ENCODE peak calls at places on chromosomes 16 and 17, in ten cellular contexts. One of them, this sample, is unnamed.

GRCh38 chr17:62916684-62917571 is 49.1 kb upstream of the TANC2 start:
- DNase-seq in H1: no peak
- DNase-seq in lung: no peak
- DNase-seq in heart left ventricle: no peak
- DNase-seq in psoas muscle: no peak
- DNase-seq in mucosa of descending colon: no peak
- DNase-seq in AG10803: no peak
- DNase-seq in AG09309: no peak
- DNase-seq in bronchial epithelial cell: no peak
- DNase-seq in choroid plexus epithelial cell: peak
- DNase-seq in this sample: no peak

GRCh38 chr16:11740567-11740966 is 2.1 kb downstream of the TXNDC11 start:
- DNase-seq in H1: no peak
- DNase-seq in lung: no peak
- DNase-seq in heart left ventricle: no peak
- DNase-seq in psoas muscle: no peak
- DNase-seq in mucosa of descending colon: no peak
- DNase-seq in AG10803: no peak
- DNase-seq in AG09309: no peak
- DNase-seq in bronchial epithelial cell: no peak
- DNase-seq in choroid plexus epithelial cell: no peak
- DNase-seq in this sample: no peak

GRCh38 chr17:61478026-61478789 is 26.0 kb downstream of the TBX4 start:
- DNase-seq in H1: no peak
- DNase-seq in lung: no peak
- DNase-seq in heart left ventricle: no peak
- DNase-seq in psoas muscle: no peak
- DNase-seq in mucosa of descending colon: no peak
- DNase-seq in AG10803: no peak
- DNase-seq in AG09309: no peak
- DNase-seq in bronchial epithelial cell: no peak
- DNase-seq in choroid plexus epithelial cell: no peak
- DNase-seq in this sample: peak

GRCh38 chr17:2195729-2196128 is 107.9 kb downstream of the SMG6 start:
- DNase-seq in H1: no peak
- DNase-seq in lung: no peak
- DNase-seq in heart left ventricle: no peak
- DNase-seq in psoas muscle: no peak
- DNase-seq in mucosa of descending colon: no peak
- DNase-seq in AG10803: peak
- DNase-seq in AG09309: no peak
- DNase-seq in bronchial epithelial cell: peak
- DNase-seq in choroid plexus epithelial cell: no peak
- DNase-seq in this sample: no peak

GRCh38 chr17:77585142-77585860 is 373.2 kb upstream of the TNRC6C start:
- DNase-seq in H1: no peak
- DNase-seq in lung: no peak
- DNase-seq in heart left ventricle: no peak
- DNase-seq in psoas muscle: no peak
- DNase-seq in mucosa of descending colon: no peak
- DNase-seq in AG10803: no peak
- DNase-seq in AG09309: no peak
- DNase-seq in bronchial epithelial cell: no peak
- DNase-seq in choroid plexus epithelial cell: no peak
- DNase-seq in this sample: no peak

GRCh38 chr17:78999056-78999768 is 10.4 kb downstream of the CANT1 start:
- DNase-seq in H1: no peak
- DNase-seq in lung: no peak
- DNase-seq in heart left ventricle: peak
- DNase-seq in psoas muscle: no peak
- DNase-seq in mucosa of descending colon: no peak
- DNase-seq in AG10803: no peak
- DNase-seq in AG09309: no peak
- DNase-seq in bronchial epithelial cell: no peak
- DNase-seq in choroid plexus epithelial cell: peak
- DNase-seq in this sample: peak

GRCh38 chr16:5321925-5322324 is 224.3 kb upstream of the EEF2KMT start:
- DNase-seq in H1: no peak
- DNase-seq in lung: no peak
- DNase-seq in heart left ventricle: no peak
- DNase-seq in psoas muscle: no peak
- DNase-seq in mucosa of descending colon: no peak
- DNase-seq in AG10803: no peak
- DNase-seq in AG09309: no peak
- DNase-seq in bronchial epithelial cell: no peak
- DNase-seq in choroid plexus epithelial cell: no peak
- DNase-seq in this sample: no peak

GRCh38 chr17:55540414-55541091 is 29.3 kb upstream of the SMIM36 start:
- DNase-seq in H1: no peak
- DNase-seq in lung: no peak
- DNase-seq in heart left ventricle: no peak
- DNase-seq in psoas muscle: no peak
- DNase-seq in mucosa of descending colon: no peak
- DNase-seq in AG10803: peak
- DNase-seq in AG09309: no peak
- DNase-seq in bronchial epithelial cell: peak
- DNase-seq in choroid plexus epithelial cell: peak
- DNase-seq in this sample: no peak

GRCh38 chr16:27778171-27778925 is 228.4 kb downstream of the KATNIP start:
- DNase-seq in H1: no peak
- DNase-seq in lung: no peak
- DNase-seq in heart left ventricle: no peak
- DNase-seq in psoas muscle: no peak
- DNase-seq in mucosa of descending colon: no peak
- DNase-seq in AG10803: no peak
- DNase-seq in AG09309: no peak
- DNase-seq in bronchial epithelial cell: no peak
- DNase-seq in choroid plexus epithelial cell: no peak
- DNase-seq in this sample: no peak

GRCh38 chr16:49856741-49857330 is 924 bp upstream of the ZNF423 start:
- DNase-seq in H1: peak
- DNase-seq in lung: peak
- DNase-seq in heart left ventricle: peak
- DNase-seq in psoas muscle: peak
- DNase-seq in mucosa of descending colon: peak
- DNase-seq in AG10803: peak
- DNase-seq in AG09309: peak
- DNase-seq in bronchial epithelial cell: peak
- DNase-seq in choroid plexus epithelial cell: peak
- DNase-seq in this sample: peak

GRCh38 chr17:78144146-78144719 is 2.0 kb upstream of the C17orf99 start:
- DNase-seq in H1: no peak
- DNase-seq in lung: peak
- DNase-seq in heart left ventricle: peak
- DNase-seq in psoas muscle: peak
- DNase-seq in mucosa of descending colon: peak
- DNase-seq in AG10803: peak
- DNase-seq in AG09309: peak
- DNase-seq in bronchial epithelial cell: no peak
- DNase-seq in choroid plexus epithelial cell: peak
- DNase-seq in this sample: no peak

DNA sequence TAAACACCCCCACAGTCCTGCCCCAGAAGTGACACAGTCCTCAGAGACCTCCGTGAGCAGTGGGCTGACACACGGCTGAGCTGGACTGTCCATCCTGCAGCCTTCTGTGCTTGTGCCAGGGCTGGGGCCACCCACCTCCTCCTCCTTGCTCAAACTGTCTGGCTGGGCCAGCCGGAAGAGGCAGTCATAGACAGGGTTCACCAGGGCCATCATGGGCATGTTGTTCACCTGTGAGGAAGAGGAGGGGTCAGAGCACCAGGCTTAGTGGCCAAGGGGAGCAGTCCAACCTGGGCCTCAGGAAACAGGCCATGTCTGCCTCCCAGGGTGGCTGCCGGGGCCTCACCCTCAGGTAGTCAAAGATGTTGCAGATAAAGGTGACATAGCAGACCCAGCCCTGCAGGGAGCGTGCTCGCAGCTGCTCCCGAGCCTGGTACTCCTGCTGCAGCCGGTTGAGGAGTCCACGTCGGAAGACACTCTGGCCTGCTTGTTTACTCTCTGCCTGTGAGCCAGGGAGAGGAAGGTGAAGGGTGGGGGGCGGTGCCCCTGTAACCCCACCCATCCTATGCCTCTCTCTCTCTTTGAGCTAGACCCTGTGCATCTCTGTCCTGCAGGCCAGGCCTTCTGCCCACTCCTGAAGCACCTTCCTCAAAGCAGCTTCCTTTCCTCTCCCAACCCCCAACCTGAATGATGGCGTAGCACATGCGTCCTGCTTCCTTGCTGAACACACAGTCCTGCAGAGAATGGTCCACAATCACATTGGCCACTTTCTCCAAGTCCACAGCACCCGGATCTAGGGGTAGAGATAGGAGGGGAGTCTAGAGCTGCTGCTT is 3.4 kb downstream of the MIF4GD start:
- DNase-seq in H1: peak
- DNase-seq in lung: no peak
- DNase-seq in heart left ventricle: no peak
- DNase-seq in psoas muscle: no peak
- DNase-seq in mucosa of descending colon: peak
- DNase-seq in AG10803: no peak
- DNase-seq in AG09309: no peak
- DNase-seq in bronchial epithelial cell: no peak
- DNase-seq in choroid plexus epithelial cell: no peak
- DNase-seq in this sample: peak
- TF ChIP-seq CTCF in H1: peak
- TF ChIP-seq CTCF in lung: no peak
- TF ChIP-seq CTCF in heart left ventricle: no peak
- TF ChIP-seq CTCF in psoas muscle: no peak
- TF ChIP-seq CTCF in mucosa of descending colon: no peak
- TF ChIP-seq CTCF in AG10803: no peak
- TF ChIP-seq CTCF in AG09309: no peak
- TF ChIP-seq CTCF in bronchial epithelial cell: peak
- TF ChIP-seq CTCF in choroid plexus epithelial cell: no peak
- TF ChIP-seq CTCF in this sample: peak

GRCh38 chr17:76501827-76502307 is 644 bp upstream of the RHBDF2 start:
- DNase-seq in H1: no peak
- DNase-seq in lung: no peak
- DNase-seq in heart left ventricle: no peak
- DNase-seq in psoas muscle: no peak
- DNase-seq in mucosa of descending colon: no peak
- DNase-seq in AG10803: no peak
- DNase-seq in AG09309: no peak
- DNase-seq in bronchial epithelial cell: no peak
- DNase-seq in choroid plexus epithelial cell: no peak
- DNase-seq in this sample: no peak
- H3K4me3 ChIP-seq in H1: no peak
- H3K4me3 ChIP-seq in lung: no peak
- H3K4me3 ChIP-seq in heart left ventricle: no peak
- H3K4me3 ChIP-seq in psoas muscle: peak
- H3K4me3 ChIP-seq in mucosa of descending colon: no peak
- H3K4me3 ChIP-seq in AG10803: peak
- H3K4me3 ChIP-seq in AG09309: peak
- H3K4me3 ChIP-seq in bronchial epithelial cell: no peak
- H3K4me3 ChIP-seq in choroid plexus epithelial cell: peak
- H3K4me3 ChIP-seq in this sample: peak

DNA sequence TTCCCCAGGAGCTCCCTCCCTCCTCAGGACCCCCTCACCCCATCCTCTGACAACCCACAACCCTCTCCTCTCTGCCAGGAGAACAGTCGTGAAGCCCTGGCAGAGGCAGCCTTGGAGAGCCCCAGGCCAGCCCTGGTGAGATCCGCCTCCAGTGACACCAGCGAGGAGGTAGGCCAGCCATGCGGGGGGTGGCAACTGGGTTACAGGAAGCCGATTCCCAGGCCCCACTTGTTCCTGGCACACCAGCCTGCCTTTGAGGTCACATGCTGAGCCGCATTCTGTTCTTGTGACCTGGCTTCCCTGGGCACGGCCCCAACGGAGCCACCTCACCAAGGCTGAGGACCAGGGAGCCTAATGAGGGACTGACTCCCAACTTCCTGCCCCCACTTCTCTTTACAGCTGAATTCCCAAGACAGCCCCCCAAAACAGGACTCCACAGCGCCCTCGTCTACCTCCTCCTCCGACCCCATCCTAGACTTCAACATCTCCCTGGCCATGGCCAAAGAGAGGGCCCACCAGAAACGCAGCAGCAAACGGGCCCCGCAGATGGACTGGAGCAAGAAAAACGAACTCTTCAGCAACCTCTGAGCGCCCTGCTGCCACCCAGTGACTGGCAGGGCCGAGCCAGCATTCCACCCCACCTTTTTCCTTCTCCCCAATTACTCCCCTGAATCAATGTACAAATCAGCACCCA is 7.9 kb downstream of the NAT9 start:
- DNase-seq in H1: no peak
- DNase-seq in lung: no peak
- DNase-seq in heart left ventricle: peak
- DNase-seq in psoas muscle: peak
- DNase-seq in mucosa of descending colon: no peak
- DNase-seq in AG10803: peak
- DNase-seq in AG09309: no peak
- DNase-seq in bronchial epithelial cell: no peak
- DNase-seq in choroid plexus epithelial cell: peak
- DNase-seq in this sample: no peak
- TF ChIP-seq CTCF in H1: no peak
- TF ChIP-seq CTCF in lung: no peak
- TF ChIP-seq CTCF in heart left ventricle: no peak
- TF ChIP-seq CTCF in psoas muscle: no peak
- TF ChIP-seq CTCF in mucosa of descending colon: no peak
- TF ChIP-seq CTCF in AG10803: no peak
- TF ChIP-seq CTCF in AG09309: no peak
- TF ChIP-seq CTCF in bronchial epithelial cell: no peak
- TF ChIP-seq CTCF in choroid plexus epithelial cell: no peak
- TF ChIP-seq CTCF in this sample: no peak

GRCh38 chr16:30368122-30368791 is 2.0 kb downstream of the TBC1D10B start:
- DNase-seq in H1: no peak
- DNase-seq in lung: no peak
- DNase-seq in heart left ventricle: peak
- DNase-seq in psoas muscle: no peak
- DNase-seq in mucosa of descending colon: no peak
- DNase-seq in AG10803: peak
- DNase-seq in AG09309: no peak
- DNase-seq in bronchial epithelial cell: peak
- DNase-seq in choroid plexus epithelial cell: peak
- DNase-seq in this sample: no peak

GRCh38 chr16:30368792-30369090 is 1.6 kb downstream of the TBC1D10B start:
- DNase-seq in H1: no peak
- DNase-seq in lung: no peak
- DNase-seq in heart left ventricle: no peak
- DNase-seq in psoas muscle: no peak
- DNase-seq in mucosa of descending colon: no peak
- DNase-seq in AG10803: no peak
- DNase-seq in AG09309: no peak
- DNase-seq in bronchial epithelial cell: no peak
- DNase-seq in choroid plexus epithelial cell: no peak
- DNase-seq in this sample: no peak

GRCh38 chr16:30369091-30369937 is 980 bp downstream of the TBC1D10B start:
- DNase-seq in H1: peak
- DNase-seq in lung: no peak
- DNase-seq in heart left ventricle: peak
- DNase-seq in psoas muscle: no peak
- DNase-seq in mucosa of descending colon: no peak
- DNase-seq in AG10803: no peak
- DNase-seq in AG09309: no peak
- DNase-seq in bronchial epithelial cell: no peak
- DNase-seq in choroid plexus epithelial cell: peak
- DNase-seq in this sample: no peak

GRCh38 chr16:30366511-30366910 is 3.8 kb downstream of the TBC1D10B start:
- DNase-seq in H1: no peak
- DNase-seq in lung: no peak
- DNase-seq in heart left ventricle: no peak
- DNase-seq in psoas muscle: no peak
- DNase-seq in mucosa of descending colon: no peak
- DNase-seq in AG10803: no peak
- DNase-seq in AG09309: no peak
- DNase-seq in bronchial epithelial cell: peak
- DNase-seq in choroid plexus epithelial cell: no peak
- DNase-seq in this sample: no peak

GRCh38 chr16:30367349-30368009 is 2.8 kb downstream of the TBC1D10B start:
- DNase-seq in H1: no peak
- DNase-seq in lung: no peak
- DNase-seq in heart left ventricle: peak
- DNase-seq in psoas muscle: no peak
- DNase-seq in mucosa of descending colon: no peak
- DNase-seq in AG10803: no peak
- DNase-seq in AG09309: no peak
- DNase-seq in bronchial epithelial cell: no peak
- DNase-seq in choroid plexus epithelial cell: no peak
- DNase-seq in this sample: no peak
- H3K4me3 ChIP-seq in H1: no peak
- H3K4me3 ChIP-seq in lung: no peak
- H3K4me3 ChIP-seq in heart left ventricle: no peak
- H3K4me3 ChIP-seq in psoas muscle: peak
- H3K4me3 ChIP-seq in mucosa of descending colon: no peak
- H3K4me3 ChIP-seq in AG10803: peak
- H3K4me3 ChIP-seq in AG09309: peak
- H3K4me3 ChIP-seq in bronchial epithelial cell: peak
- H3K4me3 ChIP-seq in choroid plexus epithelial cell: peak
- H3K4me3 ChIP-seq in this sample: peak

This sample was measured in Caco-2.